ENCODE peak calls at places on chromosomes 5 and 9, in seven cellular contexts. A, P, R, Z, C, G and K are unnamed samples.

GRCh38 chr5:32312194-32312681 is 501 bp downstream of the MTMR12 start:
- DNase-seq in A (no peak), P (peak), R (peak), Z (peak), C (peak), G (peak), K (peak)

GRCh38 chr9:94899464-94900221 is 173.1 kb downstream of the AOPEP start:
- DNase-seq in A (no peak), P (no peak), R (no peak), Z (no peak), C (no peak), G (no peak), K (no peak)

GRCh38 chr5:51386916-51387853 is 3.9 kb downstream of the ISL1 start:
- DNase-seq in A (no peak), P (peak), R (no peak), Z (no peak), C (no peak), G (no peak), K (no peak)

GRCh38 chr9:114186091-114186792 is 30.9 kb downstream of the COL27A1 start:
- DNase-seq in A (no peak), P (no peak), R (peak), Z (no peak), C (no peak), G (no peak), K (no peak)

GRCh38 chr5:31186672-31187267 is 6.7 kb upstream of the CDH6 start:
- DNase-seq in A (peak), P (peak), R (no peak), Z (peak), C (no peak), G (no peak), K (peak)

GRCh38 chr5:168291961-168292782 is 727 bp downstream of the WWC1 start:
- DNase-seq in A (no peak), P (no peak), R (no peak), Z (peak), C (peak), G (no peak), K (peak)

GRCh38 chr9:6771722-6772121 is 13.9 kb downstream of the KDM4C start:
- DNase-seq in A (no peak), P (no peak), R (no peak), Z (no peak), C (no peak), G (no peak), K (no peak)

GRCh38 chr9:122392284-122392683 is 21.5 kb downstream of the PTGS1 start:
- DNase-seq in A (no peak), P (no peak), R (no peak), Z (no peak), C (no peak), G (no peak), K (no peak)

GRCh38 chr9:71506821-71507220 is 261.5 kb downstream of the CEMIP2 start:
- DNase-seq in A (no peak), P (no peak), R (no peak), Z (peak), C (no peak), G (peak), K (no peak)

GRCh38 chr9:34374905-34375552 is 1.7 kb downstream of the MYORG start:
- DNase-seq in A (no peak), P (no peak), R (no peak), Z (no peak), C (no peak), G (peak), K (no peak)

GRCh38 chr5:59099270-59099994 is 516.6 kb downstream of the RAB3C start:
- DNase-seq in A (peak), P (no peak), R (no peak), Z (peak), C (no peak), G (no peak), K (peak)

GRCh38 chr5:16411741-16412455 is 53.7 kb downstream of the ZNF622 start:
- DNase-seq in A (no peak), P (no peak), R (no peak), Z (peak), C (no peak), G (no peak), K (no peak)

GRCh38 chr9:128901822-128902221 is 19.0 kb upstream of the PHYHD1 start:
- DNase-seq in A (no peak), P (no peak), R (no peak), Z (no peak), C (no peak), G (no peak), K (no peak)
- H3K4me3 ChIP-seq in A (no peak), P (no peak), R (no peak), Z (no peak), C (no peak), G (no peak), K (no peak)

GRCh38 chr5:177507596-177508216 is 1.9 kb downstream of the DOK3 start:
- DNase-seq in A (no peak), P (no peak), R (no peak), Z (no peak), C (no peak), G (no peak), K (peak)

GRCh38 chr5:177505075-177505474 is 4.6 kb downstream of the DOK3 start:
- DNase-seq in A (no peak), P (no peak), R (no peak), Z (no peak), C (no peak), G (no peak), K (no peak)

GRCh38 chr5:177508837-177509236 is 789 bp downstream of the DOK3 start:
- DNase-seq in A (no peak), P (no peak), R (no peak), Z (no peak), C (peak), G (no peak), K (peak)

GRCh38 chr5:177508217-177508611 is 1.4 kb downstream of the DOK3 start:
- DNase-seq in A (no peak), P (no peak), R (no peak), Z (no peak), C (no peak), G (no peak), K (peak)

DNA sequence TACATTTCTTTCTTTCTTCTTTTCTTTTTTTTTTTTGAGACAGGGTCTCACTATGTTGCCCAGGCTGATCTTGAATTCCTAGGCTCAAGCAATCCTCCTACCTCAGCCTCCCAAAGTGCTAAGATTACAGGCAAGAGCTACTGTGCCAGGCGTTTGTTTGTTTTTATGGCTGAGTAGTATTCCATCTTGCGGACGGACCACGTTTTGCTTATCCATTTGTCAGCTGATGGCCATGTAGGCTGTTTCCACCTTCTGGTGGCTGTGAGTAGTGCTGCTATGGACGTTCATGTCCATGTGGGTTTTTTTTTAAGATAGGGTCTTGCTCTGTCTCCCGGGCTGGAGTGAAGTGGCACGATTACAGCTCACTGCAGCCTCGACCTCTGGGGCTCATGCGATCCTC is 2.5 kb downstream of the DOK3 start:
- DNase-seq in A (no peak), P (no peak), R (no peak), Z (no peak), C (no peak), G (no peak), K (peak)
- TF ChIP-seq CTCF in A (no peak), P (no peak), R (no peak), Z (peak), C (peak), G (no peak), K (peak)

DNA sequence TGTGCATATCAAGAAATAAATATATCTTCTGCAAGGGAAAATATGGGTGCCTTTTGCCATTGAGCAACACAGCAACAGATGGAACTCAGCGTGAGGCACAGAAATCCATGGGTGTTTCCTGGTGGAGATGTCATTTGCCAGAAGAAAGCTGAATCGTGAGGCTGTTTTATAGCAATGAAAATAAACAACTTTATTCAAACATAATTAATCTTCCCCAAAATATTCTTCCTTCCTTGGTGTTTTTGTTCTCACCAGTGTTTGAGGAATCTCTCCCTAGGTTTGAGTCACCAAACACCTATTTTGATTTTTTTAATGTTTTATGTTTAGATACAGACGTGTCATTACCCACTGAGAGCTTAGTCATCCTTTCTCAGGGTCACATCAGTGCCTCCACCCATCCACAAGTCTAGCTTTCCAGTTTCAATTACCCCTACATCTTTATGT is 65.8 kb upstream of the PAPPA start:
- DNase-seq in A (no peak), P (no peak), R (no peak), Z (peak), C (no peak), G (no peak), K (no peak)
- H3K4me3 ChIP-seq in A (no peak), P (no peak), R (no peak), Z (no peak), C (no peak), G (no peak), K (no peak)

GRCh38 chr9:105722099-105722498 is 27.8 kb downstream of the TMEM38B start:
- DNase-seq in A (no peak), P (no peak), R (no peak), Z (no peak), C (no peak), G (no peak), K (no peak)
- TF ChIP-seq CTCF in A (no peak), P (no peak), R (no peak), Z (no peak), C (no peak), G (no peak), K (no peak)

GRCh38 chr5:1315709-1316587 is 21.1 kb upstream of the TERT start:
- DNase-seq in A (no peak), P (no peak), R (peak), Z (no peak), C (peak), G (no peak), K (peak)
- H3K4me3 ChIP-seq in A (peak), P (no peak), R (peak), Z (no peak), C (peak), G (no peak), K (peak)

DNA sequence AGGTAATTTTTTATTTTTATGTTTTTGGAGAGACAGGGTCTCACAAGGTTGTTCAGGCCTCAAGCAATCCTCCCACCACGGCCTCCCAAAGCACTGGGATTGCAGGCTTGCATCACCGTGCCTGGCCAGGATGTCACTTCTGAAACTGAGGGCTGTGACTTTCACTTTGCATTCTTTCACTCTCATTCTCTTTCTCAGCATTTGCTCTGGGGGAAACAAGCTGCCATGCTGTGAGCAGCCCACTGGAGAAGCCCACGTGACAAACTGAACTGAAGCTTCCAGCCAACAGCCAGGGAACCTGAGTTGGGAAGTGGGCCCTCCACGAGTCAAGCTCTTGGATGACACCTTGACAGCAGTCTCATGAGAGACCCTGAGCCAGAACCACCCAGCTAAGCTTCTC is 109.4 kb downstream of the C5orf15 start:
- DNase-seq in A (no peak), P (no peak), R (no peak), Z (no peak), C (no peak), G (no peak), K (peak)
- TF ChIP-seq CTCF in A (no peak), P (no peak), R (no peak), Z (no peak), C (no peak), G (no peak), K (no peak)